ENCODE peak calls at places on chromosomes 4 and X, in seven cellular contexts. S is NCI-H1694 treated with DMSO at 0.1 percent for 48 hours; K is head of caudate nucleus; Q is epithelial cell of esophagus; R is HepG2; E is tibial nerve; A is activated CD4-positive, alpha-beta T cell treated with anti-CD3 and anti-CD28 coated beads, Interleukin-2, amount 10 ng/mL, durations not matched to agents 7 days and 5 days. N is an unnamed sample.

GRCh38 chr4:176791591-176792347 is 953 bp downstream of the VEGFC start:
- DNase-seq in R (no peak), Q (peak), E (no peak), S (no peak), K (peak), A (no peak), N (no peak)

GRCh38 chr4:137471895-137472294 is 60.4 kb downstream of the PCDH18 start:
- DNase-seq in R (no peak), Q (peak), A (no peak), K (no peak), E (no peak), S (no peak), N (no peak)

GRCh38 chrX:68440438-68440837 is 7.1 kb upstream of the OPHN1 start:
- DNase-seq in A (no peak), K (no peak), R (no peak), S (no peak), Q (no peak), E (no peak), N (no peak)

GRCh38 chr4:189162073-189162789 is 778.4 kb upstream of the FRG1 start:
- DNase-seq in R (no peak), A (no peak), K (no peak), E (no peak), S (no peak), Q (no peak), N (no peak)

GRCh38 chrX:115372026-115372610 is 82.6 kb downstream of the LUZP4 start:
- DNase-seq in A (no peak), Q (peak), R (no peak), K (no peak), E (no peak), S (no peak), N (no peak)

GRCh38 chrX:74613350-74614192 is 853 bp downstream of the RLIM start:
- DNase-seq in R (peak), E (no peak), K (peak), A (no peak), S (peak), Q (peak), N (no peak)

GRCh38 chrX:86047174-86047991 is at the start of gene CHM:
- DNase-seq in R (peak), S (no peak), A (peak), K (peak), E (peak), Q (peak), N (no peak)

GRCh38 chrX:150989420-150989819 is 6.3 kb downstream of the HMGB3 start:
- DNase-seq in A (no peak), E (no peak), K (no peak), S (no peak), R (no peak), Q (no peak), N (no peak)

GRCh38 chr4:2968381-2968780 is 5.0 kb downstream of the GRK4 start:
- DNase-seq in K (no peak), Q (no peak), E (no peak), R (no peak), S (no peak), A (no peak), N (no peak)

GRCh38 chrX:27446423-27446822 is 16.7 kb downstream of the PPP4R3C start:
- DNase-seq in E (no peak), R (peak), Q (no peak), A (no peak), S (no peak), K (no peak), N (no peak)

GRCh38 chrX:102517331-102517730 is 792 bp upstream of the TMSB15A start:
- DNase-seq in R (no peak), K (no peak), A (no peak), S (peak), Q (peak), E (no peak), N (no peak)

GRCh38 chrX:28997716-28998115 is 410.5 kb downstream of the IL1RAPL1 start:
- DNase-seq in R (no peak), Q (no peak), S (no peak), A (no peak), E (no peak), K (no peak), N (no peak)

GRCh38 chr4:121790976-121791375 is 10.1 kb upstream of the EXOSC9 start:
- DNase-seq in R (no peak), K (no peak), S (no peak), A (no peak), E (no peak), Q (no peak), N (no peak)

GRCh38 chr4:122104184-122104583 is 47.9 kb upstream of the BLTP1 start:
- DNase-seq in E (no peak), K (no peak), Q (peak), S (no peak), R (no peak), A (no peak), N (no peak)

GRCh38 chrX:13699183-13699826 is 10.4 kb downstream of the RAB9A start:
- DNase-seq in Q (peak), S (no peak), R (no peak), A (no peak), E (no peak), K (no peak), N (no peak)

GRCh38 chrX:21747523-21747922 is 10.4 kb downstream of the SMPX start:
- DNase-seq in S (no peak), R (no peak), E (no peak), K (no peak), A (no peak), Q (no peak), N (no peak)

N was measured in GOT3.